ENCODE peak calls at places on chromosomes 3 and 15, in seven cellular contexts. W is adrenal gland; K is A673; Z is colonic mucosa; T is CD4-positive, alpha-beta memory T cell; L is cardiac muscle cell; B is SJSA1. A is an unnamed sample. For H3K27me3, the result is how much of the 10 kb centered on the place peaks cover.

GRCh38 chr3:33911525-33912322 is 113.3 kb downstream of the PDCD6IP start:
- DNase-seq in T (no peak), L (peak), W (no peak), K (no peak), B (no peak), Z (no peak), A (no peak)

GRCh38 chr3:134333522-134334181 is 40.6 kb downstream of the AMOTL2 start:
- DNase-seq in W (no peak), L (peak), B (peak), K (peak), T (no peak), Z (no peak), A (no peak)

GRCh38 chr3:13896473-13897154 is 16.7 kb upstream of the WNT7A start:
- DNase-seq in Z (peak), W (peak), B (no peak), L (peak), K (peak), T (peak), A (no peak)

GRCh38 chr3:100159564-100160153 is 45.4 kb upstream of the FILIP1L start:
- DNase-seq in W (no peak), K (peak), Z (no peak), L (peak), T (no peak), B (no peak), A (no peak)

GRCh38 chr3:36944012-36944640 is 728 bp downstream of the TRANK1 start:
- DNase-seq in B (peak), W (peak), Z (peak), T (peak), K (peak), L (peak), A (peak)

GRCh38 chr15:42511010-42511396 is 15.6 kb downstream of the SNAP23 start:
- DNase-seq in Z (no peak), T (no peak), L (peak), B (no peak), K (no peak), W (no peak), A (no peak)

GRCh38 chr15:55846108-55846707 is 103.3 kb upstream of the PRTG start:
- DNase-seq in K (peak), W (peak), Z (peak), T (peak), B (peak), L (peak), A (no peak)

GRCh38 chr3:45864760-45865567 is 21.4 kb upstream of the CCR9 start:
- DNase-seq in Z (no peak), B (no peak), K (no peak), T (peak), W (no peak), L (no peak), A (no peak)

GRCh38 chr15:95018888-95019545 is 787.7 kb downstream of the MCTP2 start:
- DNase-seq in B (no peak), K (no peak), L (peak), T (no peak), W (no peak), Z (no peak), A (no peak)

GRCh38 chr3:25047058-25047457 is 381.0 kb upstream of the RARB start:
- DNase-seq in Z (no peak), L (peak), T (no peak), K (no peak), B (no peak), W (no peak), A (no peak)

GRCh38 chr3:191499307-191500125 is 38.6 kb downstream of the PYDC2 start:
- DNase-seq in B (no peak), K (peak), L (peak), Z (peak), W (peak), T (no peak), A (no peak)

GRCh38 chr3:4721511-4721911 is 228.4 kb downstream of the ITPR1 start:
- DNase-seq in K (no peak), L (peak), T (no peak), W (no peak), Z (no peak), B (peak), A (no peak)

GRCh38 chr3:147816770-147817169 is 407.6 kb downstream of the ZIC1 start:
- DNase-seq in B (no peak), L (peak), K (peak), T (no peak), Z (peak), W (peak), A (no peak)

GRCh38 chr3:15313461-15313860 is 18.9 kb downstream of the SH3BP5 start:
- DNase-seq in Z (no peak), W (no peak), L (no peak), T (peak), K (no peak), B (no peak), A (peak)

GRCh38 chr3:133211449-133211848 is 173.3 kb downstream of the TMEM108 start:
- DNase-seq in W (no peak), K (peak), L (peak), B (no peak), Z (no peak), T (no peak), A (no peak)

GRCh38 chr15:61835476-61836106 is 224.7 kb downstream of the VPS13C start:
- DNase-seq in T (peak), K (peak), Z (peak), B (peak), L (peak), W (peak), A (peak)

GRCh38 chr3:124780767-124781485 is 50.7 kb downstream of the UMPS start:
- DNase-seq in B (peak), L (peak), Z (peak), K (no peak), T (no peak), W (peak), A (no peak)

GRCh38 chr15:42499888-42500609 is 4.6 kb downstream of the SNAP23 start:
- DNase-seq in L (peak), K (no peak), Z (no peak), T (no peak), B (peak), W (no peak), A (no peak)

GRCh38 chr15:43249699-43250203 is 17.0 kb downstream of the TGM5 start:
- DNase-seq in Z (no peak), K (no peak), W (peak), B (peak), L (peak), T (no peak), A (no peak)

GRCh38 chr15:75646112-75646943 is 1.4 kb upstream of the SNX33 start:
- DNase-seq in L (no peak), T (no peak), W (no peak), K (no peak), Z (no peak), B (no peak), A (no peak)
- H3K4me3 ChIP-seq in L (peak), T (peak), W (peak), K (peak), Z (peak), B (peak), A (peak)

GRCh38 chr3:26623409-26624208 is 1.0 kb downstream of the LRRC3B start:
- DNase-seq in B (no peak), W (no peak), K (no peak), L (no peak), Z (no peak), T (no peak), A (no peak)

GRCh38 chr3:26622634-26623408 is at the start of gene LRRC3B:
- DNase-seq in W (no peak), T (no peak), B (no peak), L (no peak), Z (no peak), K (peak), A (no peak)

GRCh38 chr3:26621891-26622633 is 510 bp upstream of the LRRC3B start:
- DNase-seq in B (no peak), Z (no peak), L (no peak), K (no peak), W (no peak), T (no peak), A (no peak)

GRCh38 chr3:26624209-26624775 is 1.7 kb downstream of the LRRC3B start:
- DNase-seq in W (no peak), K (no peak), Z (no peak), B (no peak), L (no peak), T (no peak), A (no peak)

GRCh38 chr3:26621176-26621575 is 1.4 kb upstream of the LRRC3B start:
- DNase-seq in B (no peak), T (no peak), L (no peak), Z (no peak), K (no peak), W (no peak), A (no peak)
- H3K27me3 ChIP-seq in B (under half), T (under half), L (half or more), Z (under half), K (under half), W (under half), A (under half)

GRCh38 chr3:79012946-79013362 is 754.8 kb downstream of the ROBO1 start:
- DNase-seq in L (peak), Z (no peak), B (no peak), W (no peak), K (peak), T (no peak), A (no peak)
- H3K4me3 ChIP-seq in L (no peak), Z (no peak), B (no peak), W (no peak), K (no peak), T (no peak), A (no peak)

GRCh38 chr15:68909601-68910000 is 20.7 kb upstream of the SPESP1 start:
- DNase-seq in L (no peak), K (no peak), B (no peak), T (no peak), W (no peak), Z (no peak), A (no peak)
- H3K27me3 ChIP-seq in L (under half), K (under half), B (under half), T (under half), W (under half), Z (under half), A (under half)